ENCODE peak calls at places on chromosomes 11 and 22, in five cellular contexts. One of them, this sample, is unnamed.

GRCh38 chr11:1335811-1336761 is 26.7 kb upstream of the TOLLIP start:
- DNase-seq in bronchial epithelial cell: peak
- DNase-seq in psoas muscle: peak
- DNase-seq in tibial artery: peak
- DNase-seq in adrenal gland: peak
- DNase-seq in this sample: peak

GRCh38 chr22:32684148-32684821 is 117.2 kb upstream of the TIMP3 start:
- DNase-seq in tibial artery: no peak
- DNase-seq in bronchial epithelial cell: no peak
- DNase-seq in adrenal gland: no peak
- DNase-seq in psoas muscle: no peak
- DNase-seq in this sample: no peak

GRCh38 chr11:13283636-13284035 is 6.0 kb downstream of the BMAL1 start:
- DNase-seq in bronchial epithelial cell: no peak
- DNase-seq in tibial artery: no peak
- DNase-seq in psoas muscle: no peak
- DNase-seq in adrenal gland: no peak
- DNase-seq in this sample: no peak

GRCh38 chr11:8934735-8935478 is 2.2 kb upstream of the C11orf16 start:
- DNase-seq in psoas muscle: no peak
- DNase-seq in adrenal gland: no peak
- DNase-seq in bronchial epithelial cell: peak
- DNase-seq in tibial artery: no peak
- DNase-seq in this sample: no peak

GRCh38 chr11:106724293-106724892 is 293.9 kb downstream of the GUCY1A2 start:
- DNase-seq in psoas muscle: no peak
- DNase-seq in tibial artery: no peak
- DNase-seq in bronchial epithelial cell: peak
- DNase-seq in adrenal gland: no peak
- DNase-seq in this sample: no peak

GRCh38 chr11:2589538-2589934 is 110.3 kb downstream of the KCNQ1OT1 start:
- DNase-seq in psoas muscle: peak
- DNase-seq in adrenal gland: peak
- DNase-seq in bronchial epithelial cell: no peak
- DNase-seq in tibial artery: no peak
- DNase-seq in this sample: no peak

GRCh38 chr11:113991170-113991569 is 16.3 kb downstream of the HTR3A start:
- DNase-seq in bronchial epithelial cell: peak
- DNase-seq in tibial artery: no peak
- DNase-seq in psoas muscle: no peak
- DNase-seq in adrenal gland: peak
- DNase-seq in this sample: no peak

GRCh38 chr11:126997196-126997595 is 3.4 kb downstream of the KIRREL3 start:
- DNase-seq in adrenal gland: no peak
- DNase-seq in tibial artery: no peak
- DNase-seq in psoas muscle: no peak
- DNase-seq in bronchial epithelial cell: no peak
- DNase-seq in this sample: no peak

GRCh38 chr11:121754603-121755002 is 301.8 kb upstream of the SORL1-AS1 start:
- DNase-seq in psoas muscle: no peak
- DNase-seq in tibial artery: no peak
- DNase-seq in adrenal gland: no peak
- DNase-seq in bronchial epithelial cell: no peak
- DNase-seq in this sample: no peak

GRCh38 chr11:64656797-64657196 is 65.8 kb downstream of the SLC22A12 start:
- DNase-seq in psoas muscle: peak
- DNase-seq in bronchial epithelial cell: no peak
- DNase-seq in tibial artery: no peak
- DNase-seq in adrenal gland: no peak
- DNase-seq in this sample: no peak

GRCh38 chr22:45210174-45210573 is 30.5 kb downstream of the KIAA0930 start:
- DNase-seq in adrenal gland: no peak
- DNase-seq in bronchial epithelial cell: no peak
- DNase-seq in psoas muscle: peak
- DNase-seq in tibial artery: no peak
- DNase-seq in this sample: no peak

GRCh38 chr22:45302047-45302446 is 7.7 kb upstream of the FAM118A start:
- DNase-seq in bronchial epithelial cell: peak
- DNase-seq in tibial artery: no peak
- DNase-seq in psoas muscle: no peak
- DNase-seq in adrenal gland: no peak
- DNase-seq in this sample: no peak

GRCh38 chr11:8249482-8249881 is 14.2 kb downstream of the LMO1 start:
- DNase-seq in bronchial epithelial cell: no peak
- DNase-seq in tibial artery: peak
- DNase-seq in psoas muscle: peak
- DNase-seq in adrenal gland: no peak
- DNase-seq in this sample: no peak

GRCh38 chr22:35582218-35582860 is 34.8 kb downstream of the MB start:
- DNase-seq in adrenal gland: no peak
- DNase-seq in tibial artery: no peak
- DNase-seq in psoas muscle: no peak
- DNase-seq in bronchial epithelial cell: no peak
- DNase-seq in this sample: no peak

GRCh38 chr11:65316311-65316978 is 1.8 kb downstream of the CDC42EP2 start:
- DNase-seq in tibial artery: no peak
- DNase-seq in bronchial epithelial cell: peak
- DNase-seq in psoas muscle: peak
- DNase-seq in adrenal gland: no peak
- DNase-seq in this sample: no peak

GRCh38 chr11:19628018-19628417 is 84.6 kb upstream of the NAV2 start:
- DNase-seq in adrenal gland: peak
- DNase-seq in bronchial epithelial cell: peak
- DNase-seq in psoas muscle: peak
- DNase-seq in tibial artery: peak
- DNase-seq in this sample: no peak

GRCh38 chr22:37674951-37675929 is at the start of gene LGALS1:
- DNase-seq in psoas muscle: peak
- DNase-seq in tibial artery: peak
- DNase-seq in adrenal gland: peak
- DNase-seq in bronchial epithelial cell: peak
- DNase-seq in this sample: peak

GRCh38 chr22:36257308-36257707 is 4.4 kb downstream of the APOL1 start:
- DNase-seq in adrenal gland: no peak
- DNase-seq in bronchial epithelial cell: no peak
- DNase-seq in psoas muscle: no peak
- DNase-seq in tibial artery: no peak
- DNase-seq in this sample: no peak

GRCh38 chr11:132115454-132115853 is 745.0 kb downstream of the NTM start:
- DNase-seq in adrenal gland: no peak
- DNase-seq in tibial artery: no peak
- DNase-seq in psoas muscle: no peak
- DNase-seq in bronchial epithelial cell: peak
- DNase-seq in this sample: no peak

GRCh38 chr11:43856988-43857387 is 23.6 kb upstream of the ALKBH3 start:
- DNase-seq in tibial artery: no peak
- DNase-seq in adrenal gland: no peak
- DNase-seq in psoas muscle: no peak
- DNase-seq in bronchial epithelial cell: no peak
- DNase-seq in this sample: no peak

GRCh38 chr11:43853766-43854165 is 26.9 kb upstream of the ALKBH3 start:
- DNase-seq in tibial artery: no peak
- DNase-seq in bronchial epithelial cell: peak
- DNase-seq in adrenal gland: no peak
- DNase-seq in psoas muscle: no peak
- DNase-seq in this sample: no peak

GRCh38 chr11:43852057-43852636 is 28.5 kb upstream of the ALKBH3 start:
- DNase-seq in psoas muscle: no peak
- DNase-seq in bronchial epithelial cell: peak
- DNase-seq in adrenal gland: peak
- DNase-seq in tibial artery: no peak
- DNase-seq in this sample: peak
- TF ChIP-seq CTCF in psoas muscle: peak
- TF ChIP-seq CTCF in bronchial epithelial cell: peak
- TF ChIP-seq CTCF in adrenal gland: peak
- TF ChIP-seq CTCF in tibial artery: peak
- TF ChIP-seq CTCF in this sample: peak

GRCh38 chr11:125393331-125393730 is 102.7 kb downstream of the FEZ1 start:
- DNase-seq in bronchial epithelial cell: no peak
- DNase-seq in tibial artery: no peak
- DNase-seq in psoas muscle: no peak
- DNase-seq in adrenal gland: no peak
- DNase-seq in this sample: no peak
- TF ChIP-seq CTCF in bronchial epithelial cell: no peak
- TF ChIP-seq CTCF in tibial artery: no peak
- TF ChIP-seq CTCF in psoas muscle: no peak
- TF ChIP-seq CTCF in adrenal gland: no peak
- TF ChIP-seq CTCF in this sample: no peak

DNA sequence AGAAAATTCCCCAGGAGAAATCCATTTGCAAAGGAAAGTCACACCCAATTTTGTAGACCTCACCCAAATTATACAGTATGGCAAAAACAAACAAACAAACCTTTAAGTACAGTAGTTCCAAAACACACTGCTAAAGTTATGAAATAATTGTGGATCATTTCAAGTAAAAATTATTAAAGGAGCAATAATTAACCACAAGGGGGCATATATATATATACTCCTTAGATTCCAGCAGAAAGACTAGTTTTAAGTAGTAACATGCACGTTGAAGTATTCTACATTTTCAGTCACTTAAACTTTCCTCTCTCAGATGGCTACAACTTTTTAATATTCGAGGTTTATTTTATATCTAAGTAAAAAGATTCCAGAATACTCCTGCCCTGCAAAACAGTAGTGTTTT is 26.8 kb downstream of the RNF141 start:
- DNase-seq in psoas muscle: no peak
- DNase-seq in adrenal gland: no peak
- DNase-seq in bronchial epithelial cell: peak
- DNase-seq in tibial artery: no peak
- DNase-seq in this sample: no peak
- TF ChIP-seq CTCF in psoas muscle: peak
- TF ChIP-seq CTCF in adrenal gland: peak
- TF ChIP-seq CTCF in bronchial epithelial cell: no peak
- TF ChIP-seq CTCF in tibial artery: peak
- TF ChIP-seq CTCF in this sample: no peak

GRCh38 chr22:49705216-49705600 is 122.5 kb downstream of the BRD1 start:
- DNase-seq in bronchial epithelial cell: no peak
- DNase-seq in psoas muscle: no peak
- DNase-seq in adrenal gland: no peak
- DNase-seq in tibial artery: no peak
- DNase-seq in this sample: no peak
- TF ChIP-seq CTCF in bronchial epithelial cell: no peak
- TF ChIP-seq CTCF in psoas muscle: no peak
- TF ChIP-seq CTCF in adrenal gland: no peak
- TF ChIP-seq CTCF in tibial artery: no peak
- TF ChIP-seq CTCF in this sample: no peak